ENCODE peak calls at places on chromosomes 4 and X, in nine cellular contexts. W is SK-N-SH, Q is RWPE1, L is upper lobe of right lung, G is tibial nerve, X is IMR-90, C is coronary artery, T is left ventricle myocardium inferior, Z is pancreas. D is an unnamed sample.

GRCh38 chr4:187077749-187078148 is 354.1 kb upstream of the FAT1 start:
- DNase-seq in Q (no peak), Z (no peak), X (no peak), C (no peak), G (no peak), L (no peak), W (no peak), T (no peak), D (no peak)

GRCh38 chrX:108148524-108148923 is 56.9 kb downstream of the ATG4A start:
- DNase-seq in L (no peak), T (no peak), Q (no peak), Z (no peak), C (no peak), G (no peak), W (no peak), X (no peak), D (no peak)

GRCh38 chr4:76420901-76421581 is at the start of gene CCDC158:
- DNase-seq in T (peak; percentile 19), Z (peak; percentile 75), W (peak; percentile 82), Q (peak; percentile 22), C (no peak), X (no peak), G (no peak), L (no peak), D (peak; percentile 9)

GRCh38 chr4:22686156-22686555 is 6.6 kb upstream of the GBA3 start:
- DNase-seq in W (no peak), Q (no peak), T (no peak), G (no peak), C (no peak), Z (no peak), L (no peak), X (no peak), D (no peak)

GRCh38 chr4:33302298-33302697 is 2582.1 kb downstream of the PCDH7 start:
- DNase-seq in L (no peak), X (no peak), W (no peak), G (no peak), T (no peak), C (no peak), Q (no peak), Z (no peak), D (no peak)

GRCh38 chr4:663438-664428 is 10.3 kb downstream of the ATP5ME start:
- DNase-seq in C (no peak), W (peak; percentile 95), T (peak; percentile 54), Z (peak; percentile 70), X (no peak), Q (no peak), G (no peak), L (peak; percentile 89), D (peak; percentile 73)

GRCh38 chr4:76670631-76671030 is 227.3 kb downstream of the SOWAHB start:
- DNase-seq in Q (no peak), T (no peak), L (no peak), Z (no peak), X (no peak), G (no peak), W (no peak), C (no peak), D (no peak)

GRCh38 chr4:176387571-176387970 is 67.8 kb downstream of the SPCS3 start:
- DNase-seq in X (peak; percentile 62), G (no peak), L (no peak), Q (no peak), C (no peak), W (no peak), T (no peak), Z (no peak), D (no peak)

GRCh38 chr4:87734936-87735335 is 64.4 kb upstream of the IBSP start:
- DNase-seq in T (no peak), Q (peak; percentile 34), G (no peak), W (no peak), L (no peak), Z (no peak), C (no peak), X (no peak), D (no peak)

GRCh38 chrX:103151799-103152198 is 58.9 kb upstream of the NXF3 start:
- DNase-seq in G (no peak), Z (no peak), T (no peak), X (no peak), C (no peak), W (no peak), Q (no peak), L (no peak), D (no peak)

GRCh38 chr4:163462556-163462955 is 11.0 kb downstream of the TKTL2 start:
- DNase-seq in C (no peak), X (no peak), Z (no peak), L (no peak), W (no peak), G (no peak), T (no peak), Q (peak; percentile 51), D (no peak)

GRCh38 chrX:125262836-125263235 is 56.8 kb upstream of the TEX13C start:
- DNase-seq in T (no peak), Q (no peak), G (no peak), C (no peak), X (no peak), W (no peak), L (no peak), Z (no peak), D (no peak)

GRCh38 chr4:1463088-1463926 is 57.1 kb upstream of the NKX1-1 start:
- DNase-seq in X (peak; percentile 69), Q (no peak), Z (peak; percentile 51), T (no peak), C (peak; percentile 69), G (no peak), W (peak; percentile 33), L (peak; percentile 45), D (peak; percentile 14)

GRCh38 chr4:70855464-70855863 is 15.8 kb upstream of the GRSF1 start:
- DNase-seq in T (no peak), Z (no peak), G (no peak), W (no peak), L (no peak), C (no peak), Q (no peak), X (no peak), D (no peak)

GRCh38 chr4:128155874-128156456 is 94.9 kb downstream of the LARP1B start:
- DNase-seq in T (no peak), C (no peak), Q (no peak), W (peak; percentile 7), L (no peak), Z (no peak), G (no peak), X (no peak), D (no peak)

GRCh38 chr4:82744284-82744963 is 54.2 kb downstream of the SCD5 start:
- DNase-seq in G (no peak), L (no peak), Z (no peak), C (no peak), X (no peak), T (no peak), W (no peak), Q (peak; percentile 69), D (no peak)

GRCh38 chrX:132810488-132810887 is 147.9 kb downstream of the HS6ST2 start:
- DNase-seq in L (no peak), G (no peak), Z (no peak), C (no peak), X (no peak), W (no peak), T (no peak), Q (no peak), D (no peak)

GRCh38 chr4:27145556-27145955 is 284.9 kb downstream of the STIM2 start:
- DNase-seq in W (no peak), Q (no peak), L (no peak), Z (no peak), X (no peak), C (no peak), T (no peak), G (no peak), D (no peak)

DNA sequence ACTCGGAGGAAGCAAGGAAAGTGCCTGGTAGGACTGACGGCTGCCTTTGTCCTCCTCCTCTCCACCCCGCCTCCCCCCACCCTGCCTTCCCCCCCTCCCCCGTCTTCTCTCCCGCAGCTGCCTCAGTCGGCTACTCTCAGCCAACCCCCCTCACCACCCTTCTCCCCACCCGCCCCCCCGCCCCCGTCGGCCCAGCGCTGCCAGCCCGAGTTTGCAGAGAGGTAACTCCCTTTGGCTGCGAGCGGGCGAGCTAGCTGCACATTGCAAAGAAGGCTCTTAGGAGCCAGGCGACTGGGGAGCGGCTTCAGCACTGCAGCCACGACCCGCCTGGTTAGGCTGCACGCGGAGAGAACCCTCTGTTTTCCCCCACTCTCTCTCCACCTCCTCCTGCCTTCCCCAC is 460 bp downstream of the AR start:
- DNase-seq in Z (peak; percentile 57), L (peak; percentile 62), C (peak; percentile 75), X (no peak), W (peak; percentile 11), Q (no peak), T (peak; percentile 19), G (no peak), D (no peak)
- H3K27ac ChIP-seq in Z (no peak overlapping the region), L (no peak overlapping the region), C (peak overlapping the region; percentile 74), X (peak overlapping the region; percentile 37), W (no peak overlapping the region), Q (no peak overlapping the region), T (peak overlapping the region; percentile 79), G (no peak overlapping the region), D (no peak overlapping the region)

DNA sequence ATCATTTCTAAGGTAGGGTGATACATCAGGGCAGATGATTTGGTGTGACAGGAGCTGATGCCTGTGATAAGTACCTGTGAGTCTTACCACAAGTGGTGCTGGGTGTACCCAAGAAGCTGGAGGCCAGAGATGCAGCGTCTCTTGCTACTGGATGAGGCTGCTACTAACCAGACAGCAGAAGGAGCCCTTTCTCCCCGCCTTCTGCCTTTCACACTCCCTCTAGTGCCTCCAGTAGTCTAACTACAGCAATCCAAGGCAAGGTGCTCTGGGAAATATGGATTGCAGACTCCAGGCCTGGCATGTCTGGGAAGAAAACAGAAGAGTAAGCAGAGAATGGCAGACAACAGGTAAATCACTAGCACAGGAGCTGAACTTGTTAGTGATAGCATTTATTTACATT is 470.8 kb downstream of the NKX6-1 start:
- DNase-seq in T (no peak), C (no peak), Q (no peak), X (no peak), L (no peak), G (no peak), Z (no peak), W (no peak), D (peak; percentile 11)
- H3K27ac ChIP-seq in T (no peak overlapping the region), C (no peak overlapping the region), Q (no peak overlapping the region), X (no peak overlapping the region), L (no peak overlapping the region), G (no peak overlapping the region), Z (no peak overlapping the region), W (no peak overlapping the region), D (no peak overlapping the region)

DNA sequence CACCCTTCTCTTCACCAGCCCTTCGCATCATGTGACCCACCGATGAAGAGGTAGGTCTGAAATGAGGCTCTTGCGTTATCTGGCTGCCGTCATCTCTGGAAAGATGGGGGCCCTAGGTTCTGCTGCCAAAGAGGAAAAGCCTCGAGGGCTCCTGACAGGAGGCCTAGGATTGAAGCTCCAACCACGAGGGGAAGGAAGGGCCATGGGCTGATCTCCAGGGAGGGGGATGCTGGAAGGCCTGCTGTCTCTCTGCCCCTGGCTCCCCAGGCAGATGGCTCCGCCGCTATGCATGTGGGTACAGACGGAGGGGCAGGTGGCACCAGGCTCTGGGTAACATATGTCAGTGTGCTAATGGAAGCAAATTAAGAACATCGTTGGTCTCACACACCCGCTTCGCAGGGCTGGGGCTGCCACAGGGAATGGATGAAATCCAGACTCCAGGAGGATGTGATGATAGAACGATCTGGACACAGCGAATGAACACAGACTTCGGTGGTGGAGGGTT is 44.9 kb downstream of the AFAP1 start:
- DNase-seq in C (no peak), Z (no peak), X (no peak), W (peak; percentile 85), L (no peak), T (no peak), G (no peak), Q (no peak), D (peak; percentile 81)
- H3K27ac ChIP-seq in C (no peak overlapping the region), Z (no peak overlapping the region), X (peak overlapping the region; percentile 37), W (peak overlapping the region; percentile 99), L (no peak overlapping the region), T (no peak overlapping the region), G (no peak overlapping the region), Q (peak overlapping the region; percentile 88), D (peak overlapping the region; percentile 65)

GRCh38 chr4:112889619-112890294 is 159.7 kb upstream of the ANK2 start:
- DNase-seq in C (no peak), Z (no peak), G (no peak), T (no peak), X (peak; percentile 6), W (no peak), L (no peak), Q (no peak), D (no peak)
- H3K27ac ChIP-seq in C (no peak overlapping the region), Z (no peak overlapping the region), G (peak overlapping the region; percentile 71), T (peak overlapping the region; percentile 61), X (no peak overlapping the region), W (peak overlapping the region; percentile 71), L (no peak overlapping the region), Q (no peak overlapping the region), D (no peak overlapping the region)

D was measured in WERI-Rb-1.